ENCODE peak calls at places on chromosomes 13 and 19, in eight cellular contexts. One of them, this sample, is unnamed.

GRCh38 chr13:47426126-47426849 is 529.4 kb upstream of the HTR2A start:
- DNase-seq in Kasumi-1: no peak
- DNase-seq in activated B cell treated with CpG ODN at 0.5 μM for 24 hours: no peak
- DNase-seq in uterus: no peak
- DNase-seq in stimulated activated CD4-positive, alpha-beta T cell treated with anti-CD3 and anti-CD28 coated beads, Interleukin-4, amount 100 ng/mL, for 24 hours: no peak
- DNase-seq in foreskin fibroblast: peak; percentile 87
- DNase-seq in COR-L47: no peak
- DNase-seq in AG04450: no peak
- DNase-seq in this sample: peak; percentile 58

GRCh38 chr19:12947702-12948596 is 2.3 kb downstream of the RAD23A start:
- DNase-seq in Kasumi-1: no peak
- DNase-seq in activated B cell treated with CpG ODN at 0.5 μM for 24 hours: no peak
- DNase-seq in uterus: no peak
- DNase-seq in stimulated activated CD4-positive, alpha-beta T cell treated with anti-CD3 and anti-CD28 coated beads, Interleukin-4, amount 100 ng/mL, for 24 hours: no peak
- DNase-seq in foreskin fibroblast: no peak
- DNase-seq in COR-L47: no peak
- DNase-seq in AG04450: no peak
- DNase-seq in this sample: no peak

GRCh38 chr13:26508885-26509284 is 48.6 kb upstream of the WASF3 start:
- DNase-seq in Kasumi-1: no peak
- DNase-seq in activated B cell treated with CpG ODN at 0.5 μM for 24 hours: no peak
- DNase-seq in uterus: peak; percentile 71
- DNase-seq in stimulated activated CD4-positive, alpha-beta T cell treated with anti-CD3 and anti-CD28 coated beads, Interleukin-4, amount 100 ng/mL, for 24 hours: no peak
- DNase-seq in foreskin fibroblast: peak; percentile 86
- DNase-seq in COR-L47: no peak
- DNase-seq in AG04450: peak; percentile 69
- DNase-seq in this sample: peak; percentile 88

GRCh38 chr19:46369817-46370216 is 22.9 kb downstream of the PPP5C start:
- DNase-seq in Kasumi-1: no peak
- DNase-seq in activated B cell treated with CpG ODN at 0.5 μM for 24 hours: no peak
- DNase-seq in uterus: no peak
- DNase-seq in stimulated activated CD4-positive, alpha-beta T cell treated with anti-CD3 and anti-CD28 coated beads, Interleukin-4, amount 100 ng/mL, for 24 hours: no peak
- DNase-seq in foreskin fibroblast: no peak
- DNase-seq in COR-L47: no peak
- DNase-seq in AG04450: no peak
- DNase-seq in this sample: no peak

GRCh38 chr19:9913237-9914000 is 22.9 kb downstream of the OLFM2 start:
- DNase-seq in Kasumi-1: no peak
- DNase-seq in activated B cell treated with CpG ODN at 0.5 μM for 24 hours: no peak
- DNase-seq in uterus: peak; percentile 19
- DNase-seq in stimulated activated CD4-positive, alpha-beta T cell treated with anti-CD3 and anti-CD28 coated beads, Interleukin-4, amount 100 ng/mL, for 24 hours: no peak
- DNase-seq in foreskin fibroblast: no peak
- DNase-seq in COR-L47: no peak
- DNase-seq in AG04450: no peak
- DNase-seq in this sample: no peak

GRCh38 chr19:51327066-51327985 is 14.6 kb downstream of the VSIG10L start:
- DNase-seq in Kasumi-1: peak; percentile 8
- DNase-seq in activated B cell treated with CpG ODN at 0.5 μM for 24 hours: no peak
- DNase-seq in uterus: no peak
- DNase-seq in stimulated activated CD4-positive, alpha-beta T cell treated with anti-CD3 and anti-CD28 coated beads, Interleukin-4, amount 100 ng/mL, for 24 hours: peak; percentile 49
- DNase-seq in foreskin fibroblast: peak; percentile 55
- DNase-seq in COR-L47: no peak
- DNase-seq in AG04450: no peak
- DNase-seq in this sample: no peak

GRCh38 chr19:35557539-35558399 is 5.7 kb downstream of the ATP4A start:
- DNase-seq in Kasumi-1: no peak
- DNase-seq in activated B cell treated with CpG ODN at 0.5 μM for 24 hours: peak; percentile 35
- DNase-seq in uterus: peak; percentile 44
- DNase-seq in stimulated activated CD4-positive, alpha-beta T cell treated with anti-CD3 and anti-CD28 coated beads, Interleukin-4, amount 100 ng/mL, for 24 hours: peak; percentile 47
- DNase-seq in foreskin fibroblast: peak; percentile 82
- DNase-seq in COR-L47: no peak
- DNase-seq in AG04450: no peak
- DNase-seq in this sample: no peak

GRCh38 chr19:35362261-35363000 is 4.2 kb downstream of the FFAR3 start:
- DNase-seq in Kasumi-1: no peak
- DNase-seq in activated B cell treated with CpG ODN at 0.5 μM for 24 hours: no peak
- DNase-seq in uterus: no peak
- DNase-seq in stimulated activated CD4-positive, alpha-beta T cell treated with anti-CD3 and anti-CD28 coated beads, Interleukin-4, amount 100 ng/mL, for 24 hours: no peak
- DNase-seq in foreskin fibroblast: no peak
- DNase-seq in COR-L47: no peak
- DNase-seq in AG04450: no peak
- DNase-seq in this sample: no peak

GRCh38 chr19:18710986-18711751 is 27.7 kb downstream of the CRTC1 start:
- DNase-seq in Kasumi-1: no peak
- DNase-seq in activated B cell treated with CpG ODN at 0.5 μM for 24 hours: no peak
- DNase-seq in uterus: peak; percentile 71
- DNase-seq in stimulated activated CD4-positive, alpha-beta T cell treated with anti-CD3 and anti-CD28 coated beads, Interleukin-4, amount 100 ng/mL, for 24 hours: no peak
- DNase-seq in foreskin fibroblast: peak; percentile 64
- DNase-seq in COR-L47: no peak
- DNase-seq in AG04450: peak; percentile 38
- DNase-seq in this sample: no peak

GRCh38 chr19:32692727-32693061 is 1.1 kb downstream of the NUDT19 start:
- DNase-seq in Kasumi-1: no peak
- DNase-seq in activated B cell treated with CpG ODN at 0.5 μM for 24 hours: no peak
- DNase-seq in uterus: no peak
- DNase-seq in stimulated activated CD4-positive, alpha-beta T cell treated with anti-CD3 and anti-CD28 coated beads, Interleukin-4, amount 100 ng/mL, for 24 hours: no peak
- DNase-seq in foreskin fibroblast: no peak
- DNase-seq in COR-L47: no peak
- DNase-seq in AG04450: no peak
- DNase-seq in this sample: no peak

GRCh38 chr13:85314686-85315085 is 484.5 kb downstream of the SLITRK6 start:
- DNase-seq in Kasumi-1: no peak
- DNase-seq in activated B cell treated with CpG ODN at 0.5 μM for 24 hours: no peak
- DNase-seq in uterus: no peak
- DNase-seq in stimulated activated CD4-positive, alpha-beta T cell treated with anti-CD3 and anti-CD28 coated beads, Interleukin-4, amount 100 ng/mL, for 24 hours: no peak
- DNase-seq in foreskin fibroblast: no peak
- DNase-seq in COR-L47: no peak
- DNase-seq in AG04450: no peak
- DNase-seq in this sample: no peak

GRCh38 chr19:8128551-8128950 is 20.8 kb downstream of the FBN3 start:
- DNase-seq in Kasumi-1: no peak
- DNase-seq in activated B cell treated with CpG ODN at 0.5 μM for 24 hours: no peak
- DNase-seq in uterus: no peak
- DNase-seq in stimulated activated CD4-positive, alpha-beta T cell treated with anti-CD3 and anti-CD28 coated beads, Interleukin-4, amount 100 ng/mL, for 24 hours: no peak
- DNase-seq in foreskin fibroblast: no peak
- DNase-seq in COR-L47: no peak
- DNase-seq in AG04450: no peak
- DNase-seq in this sample: no peak